ENCODE peak calls at places on chromosomes 5 and 9, in five cellular contexts. One of them, this sample, is unnamed.
A peak's percentile ranks its signal among the peaks of the same experiment; 100 is the strongest.

GRCh38 chr9:105088088-105088487 is 156.4 kb upstream of the SLC44A1 start:
- DNase-seq in H1: no peak
- DNase-seq in ovary: no peak
- DNase-seq in suprapubic skin: no peak
- DNase-seq in A549: no peak
- DNase-seq in this sample: no peak

GRCh38 chr5:99020698-99021048 is 91.9 kb upstream of the CHD1 start:
- DNase-seq in suprapubic skin: no peak
- DNase-seq in ovary: no peak
- DNase-seq in H1: no peak
- DNase-seq in A549: no peak
- DNase-seq in this sample: no peak

GRCh38 chr5:178690208-178690607 is 40.3 kb downstream of the ZNF354A start:
- DNase-seq in suprapubic skin: no peak
- DNase-seq in ovary: no peak
- DNase-seq in H1: no peak
- DNase-seq in A549: no peak
- DNase-seq in this sample: no peak

GRCh38 chr5:116754556-116754955 is 179.9 kb upstream of the SEMA6A start:
- DNase-seq in A549: no peak
- DNase-seq in suprapubic skin: no peak
- DNase-seq in ovary: no peak
- DNase-seq in H1: no peak
- DNase-seq in this sample: no peak

GRCh38 chr9:7977586-7977985 is 178.0 kb upstream of the DMAC1 start:
- DNase-seq in ovary: no peak
- DNase-seq in A549: no peak
- DNase-seq in suprapubic skin: no peak
- DNase-seq in H1: no peak
- DNase-seq in this sample: no peak

GRCh38 chr9:105064248-105065118 is 136.5 kb upstream of the ABCA1 start:
- DNase-seq in H1: no peak
- DNase-seq in suprapubic skin: peak; percentile 93
- DNase-seq in ovary: peak; percentile 92
- DNase-seq in A549: peak; percentile 89
- DNase-seq in this sample: peak; percentile 93

GRCh38 chr5:57566914-57567313 is 84.3 kb upstream of the ACTBL2 start:
- DNase-seq in H1: no peak
- DNase-seq in A549: no peak
- DNase-seq in ovary: no peak
- DNase-seq in suprapubic skin: no peak
- DNase-seq in this sample: no peak

GRCh38 chr5:134245101-134245604 is 19.3 kb upstream of the PPP2CA start:
- DNase-seq in ovary: peak; percentile 58
- DNase-seq in H1: no peak
- DNase-seq in suprapubic skin: no peak
- DNase-seq in A549: no peak
- DNase-seq in this sample: no peak

GRCh38 chr5:159825551-159826051 is 90.7 kb upstream of the ADRA1B start:
- DNase-seq in suprapubic skin: no peak
- DNase-seq in A549: no peak
- DNase-seq in H1: no peak
- DNase-seq in ovary: peak; percentile 42
- DNase-seq in this sample: peak; percentile 18

GRCh38 chr9:137227057-137227852 is at the start of gene RNF224:
- DNase-seq in ovary: peak; percentile 59
- DNase-seq in H1: no peak
- DNase-seq in suprapubic skin: no peak
- DNase-seq in A549: peak; percentile 78
- DNase-seq in this sample: peak; percentile 88

GRCh38 chr5:149860801-149861322 is 83.7 kb downstream of the PDE6A start:
- DNase-seq in H1: peak; percentile 34
- DNase-seq in ovary: no peak
- DNase-seq in A549: no peak
- DNase-seq in suprapubic skin: no peak
- DNase-seq in this sample: no peak

GRCh38 chr5:164475339-164475977 is 970.0 kb downstream of the MAT2B start:
- DNase-seq in A549: no peak
- DNase-seq in suprapubic skin: no peak
- DNase-seq in H1: no peak
- DNase-seq in ovary: no peak
- DNase-seq in this sample: no peak

GRCh38 chr5:80806929-80807328 is 152.1 kb upstream of the DHFR start:
- DNase-seq in ovary: no peak
- DNase-seq in A549: no peak
- DNase-seq in H1: no peak
- DNase-seq in suprapubic skin: no peak
- DNase-seq in this sample: no peak

GRCh38 chr5:171945066-171945465 is 61.4 kb downstream of the FBXW11 start:
- DNase-seq in H1: no peak
- DNase-seq in suprapubic skin: no peak
- DNase-seq in ovary: no peak
- DNase-seq in A549: no peak
- DNase-seq in this sample: no peak

GRCh38 chr5:146630467-146630866 is 114.5 kb upstream of the GPR151 start:
- DNase-seq in H1: no peak
- DNase-seq in ovary: no peak
- DNase-seq in A549: no peak
- DNase-seq in suprapubic skin: no peak
- DNase-seq in this sample: no peak

GRCh38 chr9:87512321-87512720 is 14.7 kb downstream of the DAPK1 start:
- DNase-seq in suprapubic skin: no peak
- DNase-seq in ovary: no peak
- DNase-seq in H1: no peak
- DNase-seq in A549: no peak
- DNase-seq in this sample: no peak

GRCh38 chr5:95817430-95817829 is 5.1 kb downstream of the GLRX start:
- DNase-seq in A549: no peak
- DNase-seq in ovary: no peak
- DNase-seq in H1: no peak
- DNase-seq in suprapubic skin: no peak
- DNase-seq in this sample: peak; percentile 58

GRCh38 chr5:66540078-66540477 is 56.1 kb upstream of the MAST4 start:
- DNase-seq in suprapubic skin: no peak
- DNase-seq in ovary: no peak
- DNase-seq in H1: no peak
- DNase-seq in A549: no peak
- DNase-seq in this sample: no peak

GRCh38 chr9:133732351-133733073 is 5.6 kb downstream of the SARDH start:
- DNase-seq in H1: no peak
- DNase-seq in A549: no peak
- DNase-seq in ovary: no peak
- DNase-seq in suprapubic skin: no peak
- DNase-seq in this sample: no peak

GRCh38 chr5:100760700-100761099 is 142.4 kb downstream of the ST8SIA4 start:
- DNase-seq in H1: no peak
- DNase-seq in suprapubic skin: no peak
- DNase-seq in A549: no peak
- DNase-seq in ovary: no peak
- DNase-seq in this sample: no peak

GRCh38 chr5:157540707-157541451 is 34.7 kb downstream of the ADAM19 start:
- DNase-seq in ovary: no peak
- DNase-seq in suprapubic skin: no peak
- DNase-seq in H1: no peak
- DNase-seq in A549: no peak
- DNase-seq in this sample: peak; percentile 72

GRCh38 chr9:68530618-68531017 is 10.1 kb downstream of the TMEM252 start:
- DNase-seq in ovary: peak; percentile 20
- DNase-seq in suprapubic skin: peak; percentile 79
- DNase-seq in H1: no peak
- DNase-seq in A549: no peak
- DNase-seq in this sample: peak; percentile 85

GRCh38 chr5:125528881-125529280 is 782.4 kb upstream of the ZNF608 start:
- DNase-seq in ovary: no peak
- DNase-seq in A549: no peak
- DNase-seq in suprapubic skin: no peak
- DNase-seq in H1: no peak
- DNase-seq in this sample: no peak

GRCh38 chr9:134681061-134681661 is 39.6 kb downstream of the COL5A1 start:
- DNase-seq in H1: no peak
- DNase-seq in A549: no peak
- DNase-seq in ovary: no peak
- DNase-seq in suprapubic skin: no peak
- DNase-seq in this sample: no peak

GRCh38 chr9:36946653-36947052 is 87.4 kb downstream of the PAX5 start:
- DNase-seq in suprapubic skin: no peak
- DNase-seq in H1: no peak
- DNase-seq in ovary: no peak
- DNase-seq in A549: no peak
- DNase-seq in this sample: no peak

GRCh38 chr5:166595274-166595951 is 1696.0 kb upstream of the WWC1 start:
- DNase-seq in A549: no peak
- DNase-seq in suprapubic skin: no peak
- DNase-seq in H1: no peak
- DNase-seq in ovary: no peak
- DNase-seq in this sample: no peak

GRCh38 chr5:88450239-88450638 is 181.6 kb upstream of the TMEM161B start:
- DNase-seq in ovary: no peak
- DNase-seq in A549: no peak
- DNase-seq in suprapubic skin: no peak
- DNase-seq in H1: no peak
- DNase-seq in this sample: no peak

DNA sequence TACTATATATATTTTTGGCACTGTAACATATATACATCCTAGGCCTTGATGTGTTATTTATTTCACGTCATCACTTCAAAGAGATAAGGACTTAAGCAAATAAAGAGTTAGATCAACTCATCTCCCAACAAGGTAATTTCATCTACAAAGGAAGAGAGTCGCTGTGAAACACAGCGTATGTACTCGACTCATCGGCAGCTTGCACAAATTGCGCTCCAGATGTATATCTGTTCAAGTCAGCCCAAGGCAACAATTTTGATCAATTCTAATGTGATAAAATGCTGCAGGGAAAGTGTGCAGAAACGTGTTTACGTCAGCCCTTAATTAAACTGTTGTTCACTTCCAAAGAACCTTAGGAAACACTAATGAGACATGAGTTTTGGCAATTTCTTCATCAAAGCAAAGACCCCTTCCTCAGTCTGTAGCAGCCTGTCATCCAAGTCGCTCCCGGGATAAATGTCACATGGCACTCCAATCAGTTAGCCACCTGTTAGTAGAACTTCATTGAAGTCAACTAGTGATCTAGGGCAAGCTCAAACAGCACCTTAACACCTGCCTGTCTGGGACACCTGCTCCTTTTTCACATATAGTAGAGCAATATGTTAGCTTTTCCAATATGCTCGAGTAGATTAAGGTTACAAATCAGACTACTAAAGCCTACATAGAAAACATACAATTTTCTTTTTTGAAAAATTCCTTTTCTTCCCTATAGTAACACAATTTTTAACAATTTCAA is 182.4 kb downstream of the NFIB start:
- DNase-seq in suprapubic skin: no peak
- DNase-seq in A549: no peak
- DNase-seq in ovary: no peak
- DNase-seq in H1: no peak
- DNase-seq in this sample: no peak
- TF ChIP-seq POLR2A in suprapubic skin: no peak
- TF ChIP-seq POLR2A in A549: no peak
- TF ChIP-seq POLR2A in ovary: no peak
- TF ChIP-seq POLR2A in H1: no peak
- TF ChIP-seq POLR2A in this sample: no peak

GRCh38 chr5:39186289-39186688 is 33.1 kb downstream of the FYB1 start:
- DNase-seq in H1: no peak
- DNase-seq in suprapubic skin: no peak
- DNase-seq in A549: no peak
- DNase-seq in ovary: no peak
- DNase-seq in this sample: no peak
- H3K4me1 ChIP-seq in H1: no peaks in the 10 kb centered on the region
- H3K4me1 ChIP-seq in suprapubic skin: no peaks in the 10 kb centered on the region
- H3K4me1 ChIP-seq in A549: peaks cover 17% of the 10 kb centered on the region
- H3K4me1 ChIP-seq in ovary: no peaks in the 10 kb centered on the region
- H3K4me1 ChIP-seq in this sample: no peaks in the 10 kb centered on the region

GRCh38 chr5:132295505-132296411 is 1.6 kb downstream of the SLC22A4 start:
- DNase-seq in ovary: no peak
- DNase-seq in H1: no peak
- DNase-seq in suprapubic skin: no peak
- DNase-seq in A549: no peak
- DNase-seq in this sample: no peak

GRCh38 chr5:132291026-132291425 is 3.2 kb upstream of the SLC22A4 start:
- DNase-seq in H1: no peak
- DNase-seq in suprapubic skin: no peak
- DNase-seq in ovary: no peak
- DNase-seq in A549: no peak
- DNase-seq in this sample: no peak

GRCh38 chr5:132293992-132294727 is at the start of gene SLC22A4:
- DNase-seq in suprapubic skin: peak; percentile 95
- DNase-seq in A549: peak; percentile 96
- DNase-seq in ovary: peak; percentile 95
- DNase-seq in H1: no peak
- DNase-seq in this sample: peak; percentile 90

GRCh38 chr5:132294728-132295504 is 722 bp downstream of the SLC22A4 start:
- DNase-seq in H1: no peak
- DNase-seq in suprapubic skin: peak; percentile 83
- DNase-seq in A549: peak; percentile 83
- DNase-seq in ovary: peak; percentile 36
- DNase-seq in this sample: peak; percentile 80

GRCh38 chr5:132293066-132293991 is 865 bp upstream of the SLC22A4 start:
- DNase-seq in A549: peak; percentile 91
- DNase-seq in ovary: peak; percentile 98
- DNase-seq in suprapubic skin: peak; percentile 93
- DNase-seq in H1: no peak
- DNase-seq in this sample: peak; percentile 86
- TF ChIP-seq EP300 in A549: no peak
- TF ChIP-seq EP300 in ovary: no peak
- TF ChIP-seq EP300 in suprapubic skin: no peak
- TF ChIP-seq EP300 in H1: peak; percentile 56
- TF ChIP-seq EP300 in this sample: peak; percentile 28

GRCh38 chr5:124436294-124436693 is 310.1 kb downstream of the ZNF608 start:
- DNase-seq in H1: no peak
- DNase-seq in ovary: no peak
- DNase-seq in suprapubic skin: no peak
- DNase-seq in A549: no peak
- DNase-seq in this sample: no peak

GRCh38 chr5:124438390-124439380 is 307.8 kb downstream of the ZNF608 start:
- DNase-seq in suprapubic skin: no peak
- DNase-seq in ovary: no peak
- DNase-seq in H1: peak; percentile 5
- DNase-seq in A549: no peak
- DNase-seq in this sample: no peak

GRCh38 chr5:124440471-124440870 is 306.0 kb downstream of the ZNF608 start:
- DNase-seq in ovary: no peak
- DNase-seq in H1: no peak
- DNase-seq in A549: no peak
- DNase-seq in suprapubic skin: no peak
- DNase-seq in this sample: no peak

GRCh38 chr5:124444147-124444775 is 302.2 kb downstream of the ZNF608 start:
- DNase-seq in suprapubic skin: no peak
- DNase-seq in ovary: no peak
- DNase-seq in A549: no peak
- DNase-seq in H1: no peak
- DNase-seq in this sample: no peak

DNA sequence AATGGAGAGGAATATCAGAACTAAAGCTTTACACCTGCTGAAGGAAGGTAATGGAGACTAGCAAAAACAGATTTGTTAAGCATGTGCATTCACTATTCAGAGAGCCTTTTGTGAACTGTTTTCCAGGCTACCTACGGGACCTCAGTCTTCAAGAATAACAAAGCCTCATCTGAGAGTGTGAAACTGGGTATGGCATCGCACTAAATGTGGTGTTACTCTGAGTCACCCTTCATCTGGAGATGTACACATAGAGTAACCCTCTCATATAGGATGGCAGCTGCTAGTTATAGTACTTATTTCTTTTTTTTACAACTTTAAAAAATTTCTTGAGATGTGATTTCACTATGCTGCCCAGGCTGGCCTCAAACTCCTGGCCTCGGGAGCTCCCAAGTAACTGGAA is 306.8 kb downstream of the ZNF608 start:
- DNase-seq in suprapubic skin: no peak
- DNase-seq in ovary: no peak
- DNase-seq in H1: no peak
- DNase-seq in A549: no peak
- DNase-seq in this sample: no peak
- TF ChIP-seq POLR2A in suprapubic skin: no peak
- TF ChIP-seq POLR2A in ovary: no peak
- TF ChIP-seq POLR2A in H1: no peak
- TF ChIP-seq POLR2A in A549: no peak
- TF ChIP-seq POLR2A in this sample: no peak

This sample was measured in transverse colon.